ENCODE peak calls at places on chromosomes 16 and 17, in four cellular contexts. L is Calu3, H is OCI-LY7, W is GM12864. G is an unnamed sample.

GRCh38 chr17:30346211-30346831 is 12.5 kb upstream of the TMIGD1 start:
- DNase-seq in L (no peak), H (no peak), W (no peak), G (no peak)

GRCh38 chr17:44736551-44737240 is 22.1 kb upstream of the ADAM11 start:
- DNase-seq in L (no peak), H (no peak), W (no peak), G (no peak)

GRCh38 chr16:85750827-85751641 is at the start of gene C16orf74:
- DNase-seq in L (peak), H (peak), W (no peak), G (peak)

GRCh38 chr16:47196457-47196856 is 52.7 kb upstream of the NETO2 start:
- DNase-seq in L (no peak), H (no peak), W (no peak), G (no peak)

GRCh38 chr16:5607169-5607568 is 509.6 kb upstream of the EEF2KMT start:
- DNase-seq in L (no peak), H (no peak), W (no peak), G (no peak)

GRCh38 chr17:72635034-72635654 is 457.3 kb downstream of the SLC39A11 start:
- DNase-seq in L (no peak), H (no peak), W (no peak), G (no peak)

GRCh38 chr16:81600275-81600674 is 155.7 kb downstream of the CMIP start:
- DNase-seq in L (peak), H (no peak), W (no peak), G (peak)

GRCh38 chr17:81427446-81428120 is 32.3 kb downstream of the BAHCC1 start:
- DNase-seq in L (no peak), H (no peak), W (no peak), G (no peak)

GRCh38 chr16:89687092-89687940 is 827 bp downstream of the CDK10 start:
- DNase-seq in L (peak), H (peak), W (no peak), G (peak)

GRCh38 chr17:47776330-47777197 is 43.5 kb downstream of the TBX21 start:
- DNase-seq in L (peak), H (peak), W (no peak), G (peak)

GRCh38 chr17:78892520-78892919 is 10.5 kb downstream of the CEP295NL start:
- DNase-seq in L (no peak), H (no peak), W (no peak), G (no peak)

GRCh38 chr16:53518550-53519416 is 15.8 kb upstream of the AKTIP start:
- DNase-seq in L (no peak), H (peak), W (peak), G (peak)

GRCh38 chr17:64386412-64387144 is 4.1 kb downstream of the PECAM1 start:
- DNase-seq in L (no peak), H (no peak), W (no peak), G (no peak)

GRCh38 chr17:5019475-5019956 is 15.7 kb downstream of the SLC52A1 start:
- DNase-seq in L (no peak), H (peak), W (no peak), G (no peak)

GRCh38 chr16:67393111-67393789 is at the start of gene TPPP3:
- DNase-seq in L (peak), H (no peak), W (no peak), G (peak)

GRCh38 chr16:71933913-71934696 is 38.8 kb downstream of the IST1 start:
- DNase-seq in L (no peak), H (no peak), W (no peak), G (peak)

GRCh38 chr17:79851461-79851817 is 12.2 kb upstream of the CBX4 start:
- DNase-seq in L (peak), H (no peak), W (no peak), G (no peak)

GRCh38 chr17:2056221-2057129 is 1.6 kb downstream of the HIC1 start:
- DNase-seq in L (no peak), H (no peak), W (no peak), G (no peak)

GRCh38 chr17:2885751-2886150 is 89.5 kb downstream of the RAP1GAP2 start:
- DNase-seq in L (no peak), H (no peak), W (no peak), G (no peak)

DNA sequence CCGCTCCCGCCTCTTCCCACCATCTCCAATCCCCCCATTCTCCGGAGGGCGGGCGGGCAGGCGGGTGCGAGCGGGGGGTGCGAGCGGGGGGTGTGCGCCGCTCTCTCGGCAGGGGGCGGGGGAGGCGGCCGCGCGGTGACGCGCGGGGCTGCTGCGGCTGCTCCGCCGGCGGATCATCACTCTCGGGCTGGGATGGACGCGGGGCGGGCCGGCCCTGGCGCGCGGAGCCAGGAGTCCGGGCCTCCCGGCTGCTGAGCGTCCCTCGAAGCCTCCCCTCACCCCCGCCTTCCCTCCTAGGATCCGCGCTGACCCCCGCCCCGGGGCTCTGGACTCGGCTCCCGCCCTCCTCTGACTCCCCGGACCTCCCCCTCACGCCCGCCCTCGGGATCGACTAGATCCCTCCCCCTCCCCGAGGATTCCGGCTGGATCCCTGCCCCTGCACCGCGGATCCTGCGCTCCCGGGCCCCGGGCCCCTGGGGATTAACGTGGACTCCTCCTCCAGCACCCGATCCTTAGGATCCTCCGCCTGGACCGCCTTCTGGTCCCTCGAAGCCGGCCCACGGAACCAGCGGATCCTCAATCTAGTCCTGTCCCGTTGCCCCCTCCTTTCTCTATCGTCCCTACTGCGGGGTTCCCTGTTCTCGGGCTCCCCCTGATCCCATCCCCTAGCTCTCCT is 978 bp upstream of the TMEM256 start:
- DNase-seq in L (peak), H (no peak), W (no peak), G (no peak)
- TF ChIP-seq CTCF in L (no peak), H (no peak), W (no peak), G (no peak)

DNA sequence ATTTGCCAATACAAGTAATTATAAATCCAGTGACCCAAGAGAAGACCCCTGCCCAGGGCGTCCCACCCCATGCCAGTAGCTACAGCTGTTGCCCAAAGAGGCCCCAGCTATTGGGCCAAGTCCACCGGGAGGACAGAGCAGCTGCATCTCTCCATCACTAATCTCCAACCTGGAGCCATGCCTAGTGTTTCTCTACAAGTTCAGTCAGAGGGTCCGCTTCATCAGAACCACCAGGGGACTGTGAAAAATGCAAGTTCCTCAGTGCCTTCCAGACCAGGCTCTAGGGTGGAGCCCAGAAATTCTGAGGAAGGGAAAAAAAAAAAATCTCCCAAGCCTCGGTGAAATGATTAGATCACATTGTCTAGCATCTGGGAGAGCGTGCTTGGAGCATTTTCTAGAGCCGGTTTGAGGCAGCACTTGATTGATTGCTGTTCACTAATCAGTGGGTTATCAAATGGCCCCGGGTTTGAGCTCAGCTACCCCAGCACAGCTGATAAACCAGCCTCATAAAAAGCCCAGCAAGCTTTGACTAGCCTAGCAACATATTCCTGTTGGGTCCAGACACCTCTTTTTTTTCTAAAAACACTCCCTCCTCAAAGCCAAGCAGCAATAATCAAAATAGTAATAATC is 22.3 kb upstream of the HERPUD1 start:
- DNase-seq in L (no peak), H (no peak), W (no peak), G (no peak)
- TF ChIP-seq CTCF in L (no peak), H (no peak), W (no peak), G (no peak)

GRCh38 chr16:57107324-57107922 is 15.0 kb downstream of the CPNE2 start:
- DNase-seq in L (no peak), H (no peak), W (no peak), G (no peak)
- TF ChIP-seq CTCF in L (no peak), H (no peak), W (no peak), G (no peak)

GRCh38 chr16:56259425-56259779 is 68.1 kb downstream of the GNAO1 start:
- DNase-seq in L (no peak), H (no peak), W (no peak), G (no peak)

GRCh38 chr16:56260378-56260987 is 69.2 kb downstream of the GNAO1 start:
- DNase-seq in L (no peak), H (no peak), W (no peak), G (no peak)

GRCh38 chr16:56257666-56258359 is 66.5 kb downstream of the GNAO1 start:
- DNase-seq in L (no peak), H (no peak), W (no peak), G (peak)

GRCh38 chr16:56257260-56257659 is 66.0 kb downstream of the GNAO1 start:
- DNase-seq in L (no peak), H (no peak), W (no peak), G (no peak)

DNA sequence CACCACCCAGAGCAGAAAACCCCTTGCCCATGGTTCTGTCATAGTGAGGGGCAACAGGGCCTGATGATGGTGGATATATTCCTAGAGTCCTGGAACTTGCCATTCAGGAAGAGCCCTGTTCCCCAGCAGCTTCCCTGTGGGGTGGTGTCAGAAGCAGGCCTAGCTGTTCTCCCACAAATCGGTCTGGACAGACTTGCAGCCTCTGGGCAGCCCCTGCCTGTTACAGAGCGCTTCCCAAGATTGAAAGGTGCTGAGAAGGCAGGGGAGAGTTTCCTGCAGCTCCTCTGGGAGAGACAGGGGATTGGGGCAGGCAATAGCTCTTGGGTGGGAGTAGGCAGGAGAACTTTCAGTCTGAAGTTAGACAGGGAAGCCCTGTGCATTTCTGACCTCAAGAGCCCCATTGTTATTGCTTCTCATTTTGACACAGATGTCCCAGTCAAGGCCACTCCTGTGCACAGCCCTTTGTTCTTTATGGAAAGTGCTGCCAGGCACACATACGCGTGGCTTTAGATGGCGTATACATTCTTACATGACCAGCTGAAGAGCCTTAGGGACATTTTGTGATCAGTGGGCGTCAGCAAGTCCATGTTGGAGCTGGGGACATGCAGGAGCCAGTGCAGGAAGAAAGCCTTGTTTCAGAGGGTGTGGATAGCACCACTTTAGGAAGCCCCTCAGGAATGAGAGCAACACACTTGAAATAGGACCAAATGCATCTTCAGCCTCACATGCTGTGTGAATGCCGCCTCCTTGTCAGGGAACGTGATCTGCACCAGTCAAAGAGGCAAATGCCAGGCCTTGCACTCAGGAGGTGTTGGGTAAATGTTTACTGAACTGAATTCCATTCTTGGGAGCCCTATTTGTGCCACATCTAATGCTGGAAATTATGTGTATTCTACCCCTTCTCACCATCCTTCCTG is 67.5 kb downstream of the GNAO1 start:
- DNase-seq in L (no peak), H (no peak), W (no peak), G (no peak)
- TF ChIP-seq CTCF in L (no peak), H (no peak), W (no peak), G (no peak)

GRCh38 chr16:17459903-17460521 is 10.7 kb downstream of the XYLT1 start:
- DNase-seq in L (no peak), H (peak), W (no peak), G (peak)

GRCh38 chr16:17463335-17463734 is 7.4 kb downstream of the XYLT1 start:
- DNase-seq in L (no peak), H (peak), W (no peak), G (no peak)

GRCh38 chr16:17465460-17465859 is 5.3 kb downstream of the XYLT1 start:
- DNase-seq in L (no peak), H (no peak), W (no peak), G (no peak)

GRCh38 chr16:17460890-17461289 is 9.9 kb downstream of the XYLT1 start:
- DNase-seq in L (no peak), H (peak), W (no peak), G (no peak)

GRCh38 chr16:17461951-17462729 is 8.6 kb downstream of the XYLT1 start:
- DNase-seq in L (no peak), H (peak), W (no peak), G (no peak)
- TF ChIP-seq CTCF in L (no peak), H (peak), W (peak), G (no peak)

GRCh38 chr17:46194393-46195216 is 1.4 kb upstream of the KANSL1 start:
- DNase-seq in L (peak), H (peak), W (peak), G (peak)
- TF ChIP-seq CTCF in L (peak), H (peak), W (peak), G (peak)

DNA sequence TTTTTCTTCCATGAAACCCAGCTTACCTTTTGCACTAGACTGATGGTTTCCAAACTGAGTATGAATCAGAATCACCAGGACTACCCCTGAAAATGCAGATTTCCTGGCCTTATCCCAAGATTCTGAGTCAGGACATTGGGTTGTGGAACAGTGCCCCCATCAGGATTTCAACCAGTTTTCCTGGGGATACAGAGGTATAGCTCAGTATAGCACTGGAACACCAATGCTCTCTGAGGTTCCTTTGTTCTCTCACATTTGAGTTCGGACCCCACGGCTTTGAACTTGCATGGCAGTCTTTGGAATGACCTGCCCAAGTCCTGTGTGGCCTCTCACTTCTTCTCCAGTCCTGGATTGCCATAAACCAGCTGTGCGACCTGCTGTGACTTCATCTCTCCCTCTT is 12.8 kb upstream of the CCL8 start:
- DNase-seq in L (peak), H (no peak), W (no peak), G (peak)
- TF ChIP-seq CTCF in L (no peak), H (peak), W (no peak), G (peak)

GRCh38 chr16:70270176-70270575 is 18.4 kb upstream of the EXOSC6 start:
- DNase-seq in L (no peak), H (no peak), W (no peak), G (no peak)

GRCh38 chr16:70269471-70269870 is 17.7 kb upstream of the EXOSC6 start:
- DNase-seq in L (no peak), H (no peak), W (no peak), G (no peak)

GRCh38 chr16:70271696-70272095 is 17.6 kb downstream of the AARS1 start:
- DNase-seq in L (no peak), H (no peak), W (no peak), G (no peak)

DNA sequence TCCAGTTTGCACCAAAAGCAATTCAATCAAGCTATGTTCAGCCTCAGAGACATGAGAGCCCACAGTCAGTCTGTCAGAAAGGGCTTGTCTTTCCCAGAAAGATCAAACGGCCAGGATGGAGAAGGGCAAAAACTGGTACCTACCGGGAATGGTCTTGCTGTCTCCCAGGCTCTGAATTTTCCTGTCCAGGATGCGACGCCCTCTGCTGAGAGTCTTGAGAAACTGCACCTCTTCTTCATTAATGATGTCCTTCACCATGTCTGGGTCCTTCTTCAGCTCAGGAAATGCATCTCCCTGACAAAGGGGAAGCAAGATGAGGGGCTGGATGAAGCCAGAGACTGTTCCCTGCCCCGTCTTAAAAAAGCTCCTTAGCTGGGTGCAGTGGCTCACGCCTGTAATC is 15.8 kb upstream of the EXOSC6 start:
- DNase-seq in L (peak), H (peak), W (no peak), G (peak)
- TF ChIP-seq CTCF in L (peak), H (peak), W (peak), G (peak)